ENCODE peak calls at places on chromosome 13, in seven cellular contexts. J is stimulated activated CD8-positive, alpha-beta memory T cell treated with anti-CD3 and anti-CD28 coated beads, Interleukin-7, amount 100 ng/mL, for 1 hour; S is thoracic aorta; X is T-helper 1 cell; R is AG08396; V is nucleus accumbens; M is foreskin fibroblast. Q is an unnamed sample.

GRCh38 chr13:75554981-75555380 is 5.4 kb downstream of the UCHL3 start:
- DNase-seq in J (no peak), R (no peak), M (peak; percentile 20), X (no peak), S (no peak), V (no peak), Q (no peak)

GRCh38 chr13:36453518-36453917 is 21.2 kb downstream of the CCNA1 start:
- DNase-seq in J (no peak), M (peak; percentile 32), V (no peak), X (no peak), S (no peak), R (no peak), Q (no peak)

GRCh38 chr13:52447354-52447753 is 3.1 kb downstream of the VPS36 start:
- DNase-seq in V (no peak), R (no peak), S (no peak), M (no peak), J (no peak), X (no peak), Q (no peak)

GRCh38 chr13:78993792-78994191 is 334.8 kb upstream of the OBI1 start:
- DNase-seq in X (no peak), J (no peak), V (no peak), M (no peak), S (no peak), R (no peak), Q (no peak)

GRCh38 chr13:74977498-74977897 is 504.5 kb downstream of the TBC1D4 start:
- DNase-seq in S (no peak), J (no peak), V (no peak), R (no peak), M (peak; percentile 57), X (no peak), Q (no peak)

GRCh38 chr13:29937836-29938235 is 87.4 kb upstream of the UBL3 start:
- DNase-seq in V (no peak), J (no peak), M (no peak), R (no peak), S (no peak), X (peak; percentile 30), Q (no peak)

GRCh38 chr13:75566658-75567057 is 17.1 kb downstream of the UCHL3 start:
- DNase-seq in R (no peak), S (no peak), J (no peak), X (no peak), M (peak; percentile 78), V (no peak), Q (peak; percentile 62)

GRCh38 chr13:19567820-19568534 is 6.6 kb upstream of the TPTE2 start:
- DNase-seq in V (no peak), M (no peak), S (no peak), R (no peak), X (no peak), J (no peak), Q (no peak)

GRCh38 chr13:55160911-55161310 is 1979.8 kb upstream of the PRR20A start:
- DNase-seq in S (no peak), X (no peak), J (no peak), R (no peak), V (no peak), M (no peak), Q (no peak)

GRCh38 chr13:113786262-113786841 is 27.3 kb downstream of the TMEM255B start:
- DNase-seq in J (no peak), V (no peak), M (peak; percentile 73), S (no peak), R (peak; percentile 71), X (no peak), Q (no peak)

GRCh38 chr13:112849500-112849899 is 119.5 kb upstream of the MCF2L start:
- DNase-seq in X (no peak), V (no peak), S (no peak), R (no peak), J (no peak), M (peak; percentile 19), Q (no peak)

GRCh38 chr13:110017379-110017778 is 231.0 kb upstream of the IRS2 start:
- DNase-seq in J (no peak), X (no peak), R (peak; percentile 80), V (no peak), M (peak; percentile 94), S (no peak), Q (peak; percentile 92)

GRCh38 chr13:48654511-48654910 is 782 bp downstream of the CYSLTR2 start:
- DNase-seq in J (no peak), X (no peak), V (no peak), M (no peak), S (no peak), R (no peak), Q (no peak)

GRCh38 chr13:44648392-44649117 is 72.4 kb upstream of the TSC22D1 start:
- DNase-seq in S (no peak), X (no peak), M (peak; percentile 59), R (no peak), V (no peak), J (no peak), Q (peak; percentile 38)

GRCh38 chr13:20988909-20989735 is 72.3 kb downstream of the LATS2 start:
- DNase-seq in M (no peak), J (no peak), V (no peak), R (no peak), S (no peak), X (no peak), Q (no peak)

GRCh38 chr13:62879071-62879470 is 1463.4 kb upstream of the PCDH20 start:
- DNase-seq in R (no peak), X (no peak), V (no peak), J (no peak), S (no peak), M (peak; percentile 61), Q (peak; percentile 6)

GRCh38 chr13:108508263-108508662 is 121.1 kb upstream of the MYO16 start:
- DNase-seq in M (peak; percentile 6), J (no peak), S (no peak), R (no peak), X (no peak), V (no peak), Q (peak; percentile 48)

GRCh38 chr13:39692650-39693438 is 37.4 kb downstream of the COG6 start:
- DNase-seq in X (no peak), S (no peak), J (no peak), V (no peak), M (peak; percentile 6), R (peak; percentile 4), Q (no peak)

GRCh38 chr13:71712988-71713653 is 153.9 kb downstream of the DACH1 start:
- DNase-seq in V (no peak), X (no peak), M (no peak), R (no peak), S (no peak), J (no peak), Q (no peak)

GRCh38 chr13:98504371-98504963 is 72.4 kb downstream of the STK24 start:
- DNase-seq in X (no peak), M (no peak), S (no peak), J (no peak), R (no peak), V (no peak), Q (no peak)

GRCh38 chr13:109715902-109716301 is 70.5 kb downstream of the IRS2 start:
- DNase-seq in J (no peak), R (peak; percentile 38), M (peak; percentile 85), X (no peak), V (no peak), S (no peak), Q (peak; percentile 31)

GRCh38 chr13:65378484-65378883 is 1851.7 kb downstream of the PCDH9 start:
- DNase-seq in J (no peak), M (no peak), V (no peak), R (no peak), X (no peak), S (no peak), Q (no peak)

GRCh38 chr13:52983836-52984235 is 44.8 kb upstream of the OLFM4 start:
- DNase-seq in M (no peak), V (no peak), S (no peak), J (no peak), R (no peak), X (no peak), Q (no peak)

GRCh38 chr13:36666482-36667264 is 7.1 kb upstream of the SERTM1 start:
- DNase-seq in X (no peak), R (no peak), J (no peak), M (no peak), S (no peak), V (no peak), Q (no peak)

GRCh38 chr13:111304041-111304544 is 16.3 kb upstream of the TEX29 start:
- DNase-seq in V (no peak), J (no peak), S (no peak), R (no peak), M (no peak), X (no peak), Q (no peak)

GRCh38 chr13:110217811-110218210 is 89.1 kb downstream of the COL4A1 start:
- DNase-seq in M (no peak), R (no peak), X (no peak), J (no peak), S (no peak), V (no peak), Q (no peak)

GRCh38 chr13:32791545-32792172 is 205.4 kb downstream of the PDS5B start:
- DNase-seq in X (peak; percentile 1), R (no peak), V (no peak), M (peak; percentile 27), S (no peak), J (no peak), Q (no peak)

GRCh38 chr13:30121244-30121643 is 186.1 kb downstream of the KATNAL1 start:
- DNase-seq in S (no peak), V (no peak), J (no peak), R (no peak), X (no peak), M (no peak), Q (no peak)

GRCh38 chr13:90055121-90055520 is 1292.4 kb upstream of the MIR17HG start:
- DNase-seq in X (no peak), S (no peak), J (no peak), V (no peak), R (no peak), M (peak; percentile 0), Q (no peak)

GRCh38 chr13:112744306-112745021 is 54.6 kb downstream of the ATP11A start:
- DNase-seq in R (no peak), V (no peak), S (no peak), X (no peak), M (peak; percentile 43), J (no peak), Q (peak; percentile 41)

Q was measured in GM03348.